ENCODE peak calls at places on chromosomes 16 and 17, in nine cellular contexts. H is foreskin fibroblast, X is Caki2, T is hippocampal formation, Z is left colon, C is RWPE2, V is NCI-H1048, D is T47D, P is GF-D8. M is an unnamed sample.

GRCh38 chr16:12147681-12148479 is 171.3 kb downstream of the SNX29 start:
- DNase-seq in H (no peak), V (no peak), X (peak; percentile 26), P (no peak), T (no peak), D (no peak), Z (no peak), C (no peak), M (no peak)

GRCh38 chr16:58034128-58034685 is 8.7 kb downstream of the MMP15 start:
- DNase-seq in P (no peak), C (no peak), Z (no peak), D (no peak), V (no peak), X (no peak), T (no peak), H (no peak), M (no peak)

GRCh38 chr17:29549169-29549935 is 17.5 kb downstream of the ABHD15 start:
- DNase-seq in P (no peak), C (no peak), H (no peak), T (no peak), X (no peak), V (no peak), Z (no peak), D (no peak), M (no peak)

GRCh38 chr17:32266389-32267269 is 997 bp downstream of the RHBDL3 start:
- DNase-seq in C (no peak), P (no peak), D (no peak), T (no peak), Z (no peak), H (peak; percentile 17), V (no peak), X (no peak), M (peak; percentile 46)

GRCh38 chr17:35423761-35424160 is 8.5 kb downstream of the SLFN12 start:
- DNase-seq in D (no peak), T (no peak), X (no peak), H (no peak), V (no peak), C (no peak), Z (no peak), P (no peak), M (no peak)

GRCh38 chr17:39926588-39927100 is 757 bp downstream of the ORMDL3 start:
- DNase-seq in P (peak; percentile 38), V (no peak), C (no peak), H (peak; percentile 63), X (peak; percentile 26), D (no peak), Z (peak; percentile 68), T (no peak), M (peak; percentile 68)

GRCh38 chr16:81004646-81005353 is 1.9 kb downstream of the CMC2 start:
- DNase-seq in H (peak; percentile 77), V (no peak), C (no peak), X (peak; percentile 66), T (peak; percentile 85), Z (no peak), P (peak; percentile 11), D (peak; percentile 24), M (no peak)

GRCh38 chr17:83151442-83152220 is 72.2 kb downstream of the METRNL start:
- DNase-seq in C (no peak), X (no peak), P (no peak), Z (no peak), H (no peak), D (peak; percentile 65), T (no peak), V (no peak), M (no peak)

GRCh38 chr16:14483819-14484385 is 146.2 kb downstream of the PARN start:
- DNase-seq in T (no peak), Z (no peak), C (no peak), V (no peak), H (no peak), P (no peak), X (no peak), D (no peak), M (no peak)

GRCh38 chr16:58651965-58652348 is 22.3 kb upstream of the CNOT1 start:
- DNase-seq in C (no peak), Z (no peak), T (no peak), V (no peak), P (no peak), D (no peak), H (peak; percentile 30), X (peak; percentile 4), M (no peak)

GRCh38 chr16:84874983-84875382 is 55.2 kb downstream of the CRISPLD2 start:
- DNase-seq in D (no peak), V (no peak), T (no peak), H (no peak), P (no peak), Z (no peak), X (no peak), C (no peak), M (no peak)

GRCh38 chr16:19238386-19238785 is 47.1 kb upstream of the CLEC19A start:
- DNase-seq in P (no peak), H (no peak), V (no peak), Z (no peak), C (no peak), X (no peak), T (no peak), D (no peak), M (no peak)